ENCODE peak calls at places on chromosome 6, in seven cellular contexts. S is stimulated activated CD4-positive, alpha-beta T cell treated with anti-CD3 and anti-CD28 coated beads, Interleukin-15, amount 100 ng/mL, for 1 hour; W is brain microvascular endothelial cell; V is NCI-H345; P is GM12865; D is anterior cingulate cortex; X is pancreas. E is an unnamed sample.

GRCh38 chr6:106380407-106380806 is 19.9 kb downstream of the CRYBG1 start:
- DNase-seq in S (no peak), W (no peak), V (no peak), P (no peak), D (no peak), X (no peak), E (no peak)

GRCh38 chr6:6586671-6587526 is 1.6 kb upstream of the LY86 start:
- DNase-seq in S (no peak), W (no peak), V (no peak), P (peak; percentile 97), D (no peak), X (no peak), E (peak; percentile 39)

GRCh38 chr6:2579241-2579761 is 171.4 kb downstream of the MYLK4 start:
- DNase-seq in S (no peak), W (peak; percentile 73), V (no peak), P (no peak), D (no peak), X (no peak), E (no peak)

GRCh38 chr6:109473120-109473519 is 9.9 kb downstream of the ZBTB24 start:
- DNase-seq in S (no peak), W (no peak), V (no peak), P (no peak), D (no peak), X (no peak), E (no peak)

GRCh38 chr6:136956590-136957573 is 34.8 kb downstream of the SLC35D3 start:
- DNase-seq in S (no peak), W (no peak), V (peak; percentile 59), P (no peak), D (no peak), X (no peak), E (no peak)

GRCh38 chr6:22322103-22322882 is 25.5 kb upstream of the PRL start:
- DNase-seq in S (no peak), W (no peak), V (no peak), P (peak; percentile 81), D (no peak), X (no peak), E (peak; percentile 18)

GRCh38 chr6:7047966-7048365 is 59.8 kb upstream of the RREB1 start:
- DNase-seq in S (no peak), W (peak; percentile 7), V (no peak), P (no peak), D (no peak), X (no peak), E (no peak)

GRCh38 chr6:3389390-3390167 is 67.3 kb downstream of the SLC22A23 start:
- DNase-seq in S (no peak), W (no peak), V (no peak), P (no peak), D (peak; percentile 29), X (no peak), E (no peak)

GRCh38 chr6:33898771-33899170 is 95.0 kb upstream of the MLN start:
- DNase-seq in S (no peak), W (no peak), V (no peak), P (no peak), D (no peak), X (no peak), E (no peak)

GRCh38 chr6:130907687-130908086 is 80.5 kb downstream of the SMLR1 start:
- DNase-seq in S (no peak), W (no peak), V (no peak), P (no peak), D (no peak), X (no peak), E (no peak)

GRCh38 chr6:83265384-83265783 is 72.2 kb downstream of the RWDD2A start:
- DNase-seq in S (no peak), W (peak; percentile 55), V (no peak), P (no peak), D (no peak), X (no peak), E (no peak)

GRCh38 chr6:5638666-5639065 is 368.1 kb downstream of the NRN1 start:
- DNase-seq in S (no peak), W (no peak), V (no peak), P (no peak), D (peak; percentile 28), X (no peak), E (no peak)

GRCh38 chr6:33017694-33018353 is 8.4 kb upstream of the HLA-DOA start:
- DNase-seq in S (no peak), W (no peak), V (no peak), P (no peak), D (no peak), X (no peak), E (peak; percentile 9)

GRCh38 chr6:160293844-160294243 is 35.2 kb upstream of the SLC22A2 start:
- DNase-seq in S (no peak), W (no peak), V (no peak), P (no peak), D (no peak), X (no peak), E (no peak)

GRCh38 chr6:135225911-135226310 is 44.8 kb downstream of the MYB start:
- DNase-seq in S (no peak), W (no peak), V (no peak), P (no peak), D (no peak), X (no peak), E (no peak)

GRCh38 chr6:53326372-53327016 is 22.3 kb downstream of the ELOVL5 start:
- DNase-seq in S (no peak), W (peak; percentile 96), V (no peak), P (no peak), D (no peak), X (no peak), E (no peak)

GRCh38 chr6:4281341-4282293 is 146.2 kb upstream of the ECI2 start:
- DNase-seq in S (peak; percentile 1), W (peak; percentile 39), V (peak; percentile 55), P (peak; percentile 70), D (peak; percentile 6), X (peak; percentile 43), E (peak; percentile 72)

GRCh38 chr6:89044988-89045387 is 35.6 kb upstream of the PNRC1 start:
- DNase-seq in S (no peak), W (no peak), V (no peak), P (peak; percentile 13), D (no peak), X (no peak), E (no peak)

GRCh38 chr6:83615025-83615999 is 93.6 kb downstream of the SNAP91 start:
- DNase-seq in S (no peak), W (peak; percentile 9), V (peak; percentile 31), P (peak; percentile 48), D (no peak), X (no peak), E (peak; percentile 9)

GRCh38 chr6:5287205-5287965 is 26.1 kb downstream of the FARS2 start:
- DNase-seq in S (no peak), W (peak; percentile 69), V (no peak), P (peak; percentile 40), D (no peak), X (no peak), E (no peak)

GRCh38 chr6:2914318-2914660 is 11.2 kb upstream of the SERPINB9 start:
- DNase-seq in S (no peak), W (no peak), V (no peak), P (no peak), D (no peak), X (no peak), E (no peak)

GRCh38 chr6:166737231-166737630 is 110.2 kb upstream of the RPS6KA2 start:
- DNase-seq in S (no peak), W (no peak), V (no peak), P (no peak), D (no peak), X (no peak), E (no peak)

GRCh38 chr6:158642805-158643489 is 1.6 kb downstream of the DYNLT1 start:
- DNase-seq in S (no peak), W (no peak), V (no peak), P (peak; percentile 43), D (no peak), X (no peak), E (no peak)

GRCh38 chr6:54718541-54719023 is 128.0 kb upstream of the FAM83B start:
- DNase-seq in S (no peak), W (no peak), V (no peak), P (no peak), D (no peak), X (no peak), E (no peak)

GRCh38 chr6:9583946-9584345 is 830.9 kb downstream of the TFAP2A start:
- DNase-seq in S (no peak), W (no peak), V (no peak), P (no peak), D (no peak), X (no peak), E (no peak)

GRCh38 chr6:134491473-134491872 is 173.6 kb upstream of the SGK1 start:
- DNase-seq in S (no peak), W (peak; percentile 58), V (no peak), P (no peak), D (no peak), X (no peak), E (no peak)

E was measured in GM13977.